ENCODE peak calls at places on chromosomes 7 and 10, in five cellular contexts. One of them, this sample, is unnamed.
A peak's percentile ranks its signal among the peaks of the same experiment; 100 is the strongest.

GRCh38 chr7:11203688-11204087 is 230.0 kb downstream of the PHF14 start:
- DNase-seq in H1: no peak
- DNase-seq in GM12878: no peak
- DNase-seq in HepG2: no peak
- DNase-seq in A549: no peak
- DNase-seq in this sample: no peak

GRCh38 chr10:32983333-32983909 is 25.4 kb upstream of the ITGB1 start:
- DNase-seq in GM12878: no peak
- DNase-seq in A549: peak; percentile 88
- DNase-seq in HepG2: peak; percentile 77
- DNase-seq in H1: no peak
- DNase-seq in this sample: no peak

GRCh38 chr10:112282086-112282485 is 1.1 kb upstream of the TECTB start:
- DNase-seq in HepG2: no peak
- DNase-seq in H1: no peak
- DNase-seq in A549: no peak
- DNase-seq in GM12878: no peak
- DNase-seq in this sample: no peak

GRCh38 chr10:104300736-104301292 is 31.8 kb downstream of the GSTO2 start:
- DNase-seq in GM12878: no peak
- DNase-seq in HepG2: no peak
- DNase-seq in H1: no peak
- DNase-seq in A549: peak; percentile 59
- DNase-seq in this sample: no peak

GRCh38 chr10:16673443-16673842 is 143.8 kb downstream of the RSU1 start:
- DNase-seq in A549: no peak
- DNase-seq in H1: no peak
- DNase-seq in GM12878: no peak
- DNase-seq in HepG2: no peak
- DNase-seq in this sample: no peak

GRCh38 chr10:23031318-23031717 is 64.1 kb upstream of the MSRB2 start:
- DNase-seq in A549: no peak
- DNase-seq in GM12878: no peak
- DNase-seq in HepG2: no peak
- DNase-seq in H1: no peak
- DNase-seq in this sample: no peak

GRCh38 chr10:60646966-60647796 is 131.1 kb upstream of the CDK1 start:
- DNase-seq in H1: no peak
- DNase-seq in HepG2: peak; percentile 46
- DNase-seq in GM12878: peak; percentile 17
- DNase-seq in A549: peak; percentile 64
- DNase-seq in this sample: peak; percentile 32

GRCh38 chr10:47383254-47384147 is 592 bp downstream of the ZNF488 start:
- DNase-seq in A549: no peak
- DNase-seq in HepG2: no peak
- DNase-seq in GM12878: no peak
- DNase-seq in H1: peak; percentile 57
- DNase-seq in this sample: no peak

GRCh38 chr7:151518105-151518780 is 1.5 kb downstream of the RHEB start:
- DNase-seq in A549: peak; percentile 54
- DNase-seq in HepG2: peak; percentile 44
- DNase-seq in GM12878: no peak
- DNase-seq in H1: no peak
- DNase-seq in this sample: no peak

GRCh38 chr7:150380463-150380862 is 1.3 kb downstream of the ZNF775 start:
- DNase-seq in GM12878: no peak
- DNase-seq in HepG2: no peak
- DNase-seq in A549: no peak
- DNase-seq in H1: no peak
- DNase-seq in this sample: no peak

GRCh38 chr10:131757285-131758058 is 143.3 kb upstream of the PPP2R2D start:
- DNase-seq in HepG2: peak; percentile 24
- DNase-seq in A549: no peak
- DNase-seq in H1: no peak
- DNase-seq in GM12878: no peak
- DNase-seq in this sample: no peak

GRCh38 chr10:74491014-74491413 is 335.4 kb upstream of the KAT6B start:
- DNase-seq in H1: no peak
- DNase-seq in HepG2: no peak
- DNase-seq in GM12878: no peak
- DNase-seq in A549: no peak
- DNase-seq in this sample: no peak

GRCh38 chr10:100982916-100983830 is 4.1 kb downstream of the MRPL43 start:
- DNase-seq in HepG2: no peak
- DNase-seq in GM12878: no peak
- DNase-seq in H1: no peak
- DNase-seq in A549: no peak
- DNase-seq in this sample: no peak

GRCh38 chr7:149615690-149616270 is 118.2 kb upstream of the ZNF746 start:
- DNase-seq in HepG2: no peak
- DNase-seq in GM12878: no peak
- DNase-seq in H1: peak; percentile 49
- DNase-seq in A549: no peak
- DNase-seq in this sample: no peak

GRCh38 chr10:43866712-43867111 is 218.0 kb upstream of the ZNF32 start:
- DNase-seq in H1: peak; percentile 4
- DNase-seq in HepG2: no peak
- DNase-seq in GM12878: no peak
- DNase-seq in A549: no peak
- DNase-seq in this sample: no peak

GRCh38 chr10:74991435-74991834 is 120.0 kb upstream of the SAMD8 start:
- DNase-seq in GM12878: no peak
- DNase-seq in HepG2: peak; percentile 60
- DNase-seq in A549: peak; percentile 70
- DNase-seq in H1: no peak
- DNase-seq in this sample: peak; percentile 68

GRCh38 chr10:119517235-119518141 is 25.0 kb downstream of the RGS10 start:
- DNase-seq in H1: no peak
- DNase-seq in A549: no peak
- DNase-seq in HepG2: no peak
- DNase-seq in GM12878: peak; percentile 59
- DNase-seq in this sample: no peak

GRCh38 chr10:102312683-102313082 is 67.4 kb downstream of the GBF1 start:
- DNase-seq in HepG2: no peak
- DNase-seq in GM12878: no peak
- DNase-seq in H1: no peak
- DNase-seq in A549: no peak
- DNase-seq in this sample: no peak

GRCh38 chr7:22640269-22640668 is 86.7 kb upstream of the IL6 start:
- DNase-seq in GM12878: peak; percentile 60
- DNase-seq in A549: no peak
- DNase-seq in H1: no peak
- DNase-seq in HepG2: no peak
- DNase-seq in this sample: no peak

GRCh38 chr10:110487411-110488123 is 10.1 kb upstream of the DUSP5 start:
- DNase-seq in HepG2: peak; percentile 24
- DNase-seq in H1: no peak
- DNase-seq in A549: peak; percentile 91
- DNase-seq in GM12878: no peak
- DNase-seq in this sample: no peak

GRCh38 chr10:31660301-31660700 is 268.3 kb downstream of the ARHGAP12 start:
- DNase-seq in H1: no peak
- DNase-seq in A549: no peak
- DNase-seq in GM12878: no peak
- DNase-seq in HepG2: no peak
- DNase-seq in this sample: no peak

GRCh38 chr7:140275069-140275961 is 98.5 kb upstream of the KDM7A start:
- DNase-seq in A549: no peak
- DNase-seq in H1: no peak
- DNase-seq in GM12878: no peak
- DNase-seq in HepG2: no peak
- DNase-seq in this sample: peak; percentile 63

DNA sequence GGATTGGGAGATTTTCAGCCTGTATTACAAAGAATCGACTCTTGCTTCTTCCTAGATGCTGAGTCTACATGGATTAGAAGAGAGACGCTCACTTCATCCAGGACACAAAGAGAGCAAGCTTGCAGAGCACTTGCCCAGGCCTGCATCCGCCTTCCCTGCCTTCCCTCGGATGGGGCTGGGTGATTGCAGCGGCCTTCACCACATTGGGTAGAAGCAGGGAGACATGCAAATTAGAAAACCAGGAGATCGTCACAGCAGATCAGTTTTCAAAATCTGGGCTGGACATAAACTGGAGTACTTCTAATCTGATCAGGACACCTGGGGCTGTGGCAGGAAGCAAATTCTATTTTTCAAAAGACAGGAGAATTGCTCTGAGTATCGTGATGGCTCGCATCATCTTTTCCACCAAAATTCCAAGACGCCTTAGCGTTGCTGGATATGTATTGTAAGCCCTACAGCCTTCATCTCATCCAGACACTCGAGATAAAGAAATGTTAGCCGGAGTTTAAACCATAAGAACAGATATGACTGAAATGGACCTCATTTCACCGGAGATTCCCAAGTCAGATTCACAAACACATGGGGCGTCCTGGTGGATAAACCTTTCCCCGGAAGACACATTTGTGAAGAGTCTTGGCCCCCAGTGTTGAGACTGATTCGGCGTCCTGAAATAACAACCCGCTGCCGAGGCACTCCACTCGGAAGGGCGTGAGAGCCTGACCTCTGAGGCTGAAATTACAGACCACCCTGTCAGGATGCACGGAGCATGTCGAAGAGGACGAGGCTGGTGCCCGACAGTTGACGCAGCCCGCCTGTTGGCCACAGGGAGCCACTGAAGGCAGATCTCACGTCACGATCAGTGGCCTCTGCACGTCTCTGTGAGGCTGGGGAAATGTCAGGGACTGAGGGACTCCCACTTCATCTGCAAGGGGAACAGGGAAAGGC is 91.2 kb upstream of the PARD3 start:
- DNase-seq in GM12878: no peak
- DNase-seq in H1: peak; percentile 61
- DNase-seq in A549: no peak
- DNase-seq in HepG2: peak; percentile 20
- DNase-seq in this sample: no peak
- TF ChIP-seq HDAC2 in GM12878: no peak
- TF ChIP-seq HDAC2 in H1: no peak
- TF ChIP-seq HDAC2 in A549: no peak
- TF ChIP-seq HDAC2 in HepG2: no peak
- TF ChIP-seq HDAC2 in this sample: no peak

DNA sequence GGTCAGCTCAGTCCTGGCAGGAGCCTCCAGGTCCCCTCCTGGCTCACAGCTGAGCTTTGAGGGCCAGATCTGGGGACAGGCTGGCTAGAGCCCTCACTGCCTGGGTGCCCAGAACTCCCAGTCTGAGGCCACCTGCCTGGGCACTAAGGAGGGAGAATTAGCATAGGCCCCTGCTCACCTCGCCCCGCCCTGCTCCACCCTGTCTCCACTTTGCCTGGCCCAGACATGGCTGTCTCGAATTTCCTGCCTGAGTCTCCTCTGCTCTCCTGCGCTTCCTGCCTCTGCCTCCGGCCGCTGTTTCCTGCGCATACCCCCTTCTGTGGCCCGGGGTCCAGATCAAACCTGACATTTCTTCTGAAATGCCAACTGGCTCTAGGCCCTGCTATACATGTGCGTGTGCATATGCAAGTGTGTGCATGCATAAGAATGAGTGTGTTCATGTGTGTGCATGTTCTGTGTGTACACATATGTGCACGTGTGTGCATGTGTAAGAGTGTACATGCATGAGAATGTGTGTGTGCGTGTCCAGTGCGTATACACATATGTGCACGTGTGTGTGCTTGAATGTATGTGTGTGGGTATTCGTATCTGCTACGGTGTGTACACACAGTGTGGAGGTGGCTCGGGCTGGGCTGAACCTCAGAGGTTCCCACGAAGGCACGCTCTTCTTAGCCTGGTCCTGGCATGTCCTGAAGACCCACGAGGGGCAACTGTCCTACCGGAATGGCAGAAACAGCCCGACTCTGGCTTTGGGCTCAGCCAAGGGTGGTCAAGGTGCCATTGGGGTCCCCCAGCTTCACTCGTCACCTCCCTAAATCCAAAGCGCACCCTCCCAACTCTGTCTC is 64.9 kb downstream of the MYL10 start:
- DNase-seq in GM12878: no peak
- DNase-seq in H1: no peak
- DNase-seq in A549: no peak
- DNase-seq in HepG2: no peak
- DNase-seq in this sample: peak; percentile 7
- TF ChIP-seq HDAC2 in GM12878: no peak
- TF ChIP-seq HDAC2 in H1: no peak
- TF ChIP-seq HDAC2 in A549: no peak
- TF ChIP-seq HDAC2 in HepG2: no peak
- TF ChIP-seq HDAC2 in this sample: no peak

GRCh38 chr7:16891874-16892620 is 10.3 kb upstream of the AGR3 start:
- DNase-seq in H1: no peak
- DNase-seq in HepG2: no peak
- DNase-seq in A549: no peak
- DNase-seq in GM12878: no peak
- DNase-seq in this sample: no peak
- TF ChIP-seq HDAC2 in H1: no peak
- TF ChIP-seq HDAC2 in HepG2: no peak
- TF ChIP-seq HDAC2 in A549: no peak
- TF ChIP-seq HDAC2 in GM12878: no peak
- TF ChIP-seq HDAC2 in this sample: no peak

GRCh38 chr7:155204744-155205367 is 92.8 kb upstream of the INSIG1 start:
- DNase-seq in GM12878: no peak
- DNase-seq in H1: no peak
- DNase-seq in HepG2: no peak
- DNase-seq in A549: no peak
- DNase-seq in this sample: no peak

GRCh38 chr7:155202106-155202871 is 95.4 kb upstream of the INSIG1 start:
- DNase-seq in A549: no peak
- DNase-seq in GM12878: no peak
- DNase-seq in H1: no peak
- DNase-seq in HepG2: no peak
- DNase-seq in this sample: no peak

GRCh38 chr7:155203882-155204691 is 93.6 kb upstream of the INSIG1 start:
- DNase-seq in GM12878: no peak
- DNase-seq in A549: no peak
- DNase-seq in HepG2: no peak
- DNase-seq in H1: no peak
- DNase-seq in this sample: no peak

GRCh38 chr7:155201325-155202087 is 96.2 kb upstream of the INSIG1 start:
- DNase-seq in A549: no peak
- DNase-seq in H1: no peak
- DNase-seq in HepG2: no peak
- DNase-seq in GM12878: no peak
- DNase-seq in this sample: no peak

DNA sequence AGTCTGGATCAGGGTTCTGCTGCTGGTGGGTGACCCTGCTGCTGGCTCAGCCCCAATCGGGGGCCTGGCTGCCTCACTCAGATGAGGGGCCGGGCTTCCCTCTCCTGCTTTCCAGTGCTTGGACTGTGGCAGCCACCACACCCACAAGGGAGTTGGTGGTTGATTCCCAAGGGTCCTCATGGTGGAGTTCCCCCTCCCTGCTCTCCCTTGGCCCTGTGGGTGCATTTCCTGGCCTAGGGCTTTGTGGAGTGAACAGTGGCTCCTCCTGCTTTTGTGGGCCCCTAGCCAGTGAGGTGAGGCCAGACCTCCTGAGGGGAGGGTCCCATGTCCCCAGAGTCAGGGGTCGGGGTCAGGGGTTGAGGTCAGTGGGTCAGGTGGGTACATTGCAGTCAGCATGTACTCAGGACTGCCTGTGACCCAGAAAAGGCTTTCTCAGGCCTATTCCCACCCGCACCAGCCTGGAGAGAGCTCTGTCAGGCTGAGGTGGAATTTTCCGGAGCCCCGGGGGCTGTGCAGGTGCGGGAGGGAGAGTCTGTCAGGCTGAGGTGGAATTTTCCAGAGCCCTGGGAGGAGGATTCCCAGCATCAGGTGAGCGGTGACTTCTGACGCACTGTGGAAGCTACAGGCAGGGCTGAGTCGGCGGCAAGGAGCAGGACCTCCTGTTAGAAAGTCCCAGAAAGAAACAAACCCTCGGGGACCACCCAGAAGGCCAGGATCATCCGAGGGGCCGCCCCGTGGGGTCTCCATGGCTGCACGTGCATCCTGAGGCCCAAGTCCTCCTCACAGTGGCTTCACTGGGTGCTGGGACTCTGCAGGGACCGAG is 94.4 kb upstream of the INSIG1 start:
- DNase-seq in GM12878: no peak
- DNase-seq in H1: no peak
- DNase-seq in A549: no peak
- DNase-seq in HepG2: no peak
- DNase-seq in this sample: no peak
- TF ChIP-seq HDAC2 in GM12878: no peak
- TF ChIP-seq HDAC2 in H1: no peak
- TF ChIP-seq HDAC2 in A549: no peak
- TF ChIP-seq HDAC2 in HepG2: no peak
- TF ChIP-seq HDAC2 in this sample: no peak

This sample was measured in K562.